ENCODE peak calls at places on chromosomes 11 and 22, in six cellular contexts. X, P, L, E, U and Y are unnamed samples.

GRCh38 chr11:60910281-60910687 is 3.7 kb upstream of the TMEM109 start:
- DNase-seq in X (no peak), P (no peak), L (no peak), E (no peak), U (no peak), Y (no peak)

GRCh38 chr22:20472629-20473442 is 22.8 kb downstream of the KLHL22 start:
- DNase-seq in X (no peak), P (no peak), L (no peak), E (no peak), U (no peak), Y (no peak)

GRCh38 chr11:118916842-118917388 is 8.8 kb downstream of the BCL9L start:
- DNase-seq in X (no peak), P (no peak), L (peak), E (no peak), U (no peak), Y (peak)

GRCh38 chr11:76322593-76323341 is 58.2 kb downstream of the THAP12 start:
- DNase-seq in X (no peak), P (peak), L (no peak), E (no peak), U (no peak), Y (no peak)

GRCh38 chr11:889261-889660 is 21.3 kb downstream of the CHID1 start:
- DNase-seq in X (peak), P (no peak), L (no peak), E (no peak), U (no peak), Y (no peak)

GRCh38 chr11:107705027-107705426 is 6.8 kb downstream of the SLN start:
- DNase-seq in X (peak), P (no peak), L (no peak), E (peak), U (peak), Y (no peak)

GRCh38 chr22:49087716-49088660 is 739.7 kb downstream of the BRD1 start:
- DNase-seq in X (no peak), P (no peak), L (no peak), E (no peak), U (no peak), Y (no peak)

GRCh38 chr11:15824060-15824459 is 532.3 kb downstream of the SOX6 start:
- DNase-seq in X (no peak), P (no peak), L (no peak), E (no peak), U (no peak), Y (no peak)

GRCh38 chr11:111310088-111310487 is 11.7 kb downstream of the POU2AF3 start:
- DNase-seq in X (peak), P (no peak), L (no peak), E (no peak), U (no peak), Y (no peak)

GRCh38 chr11:14529933-14530332 is 9.7 kb upstream of the PSMA1 start:
- DNase-seq in X (no peak), P (no peak), L (no peak), E (peak), U (peak), Y (no peak)